ENCODE peak calls at places on chromosome 13, in six cellular contexts. B is left lung; K is activated CD4-positive, alpha-beta T cell treated with anti-CD3 and anti-CD28 coated beads, Interleukin-2, amount 50 U/mL, for 48 hours; J is GM19239; R is EL; D is stimulated activated CD4-positive, alpha-beta T cell treated with anti-CD3 and anti-CD28 coated beads, Interleukin-4, amount 100 ng/mL, for 1 hour. V is an unnamed sample.

GRCh38 chr13:74316531-74316930 is 182.3 kb upstream of the KLF12 start:
- DNase-seq in B (no peak), K (no peak), J (no peak), R (no peak), D (no peak), V (peak)

GRCh38 chr13:23709521-23709920 is 139.3 kb downstream of the TNFRSF19 start:
- DNase-seq in B (no peak), K (no peak), J (no peak), R (peak), D (no peak), V (no peak)

GRCh38 chr13:50244913-50245574 is 229.8 kb downstream of the KCNRG start:
- DNase-seq in B (peak), K (peak), J (no peak), R (peak), D (peak), V (peak)

GRCh38 chr13:110912651-110913051 is 2.2 kb downstream of the ANKRD10 start:
- DNase-seq in B (no peak), K (no peak), J (no peak), R (peak), D (no peak), V (peak)

GRCh38 chr13:66657165-66657895 is 572.8 kb downstream of the PCDH9 start:
- DNase-seq in B (peak), K (no peak), J (no peak), R (peak), D (no peak), V (peak)

GRCh38 chr13:27147530-27148170 is 24.0 kb downstream of the USP12 start:
- DNase-seq in B (no peak), K (no peak), J (no peak), R (no peak), D (no peak), V (peak)

GRCh38 chr13:37640499-37640898 is 41.9 kb upstream of the POSTN start:
- DNase-seq in B (no peak), K (no peak), J (no peak), R (peak), D (no peak), V (peak)

GRCh38 chr13:85441975-85442374 is 357.2 kb downstream of the SLITRK6 start:
- DNase-seq in B (no peak), K (no peak), J (no peak), R (no peak), D (no peak), V (no peak)

GRCh38 chr13:66402071-66402470 is 828.1 kb downstream of the PCDH9 start:
- DNase-seq in B (no peak), K (no peak), J (no peak), R (peak), D (no peak), V (peak)

GRCh38 chr13:33676045-33676699 is 141.8 kb upstream of the RFC3 start:
- DNase-seq in B (no peak), K (no peak), J (no peak), R (peak), D (no peak), V (no peak)

GRCh38 chr13:48320906-48321510 is 17.5 kb downstream of the RB1 start:
- DNase-seq in B (no peak), K (no peak), J (no peak), R (no peak), D (no peak), V (peak)

GRCh38 chr13:109402976-109403375 is 383.4 kb downstream of the IRS2 start:
- DNase-seq in B (no peak), K (no peak), J (no peak), R (no peak), D (no peak), V (no peak)

GRCh38 chr13:112143753-112144615 is 77.0 kb downstream of the SOX1 start:
- DNase-seq in B (no peak), K (no peak), J (no peak), R (no peak), D (no peak), V (no peak)

GRCh38 chr13:27728271-27728670 is 64.0 kb upstream of the GSX1 start:
- DNase-seq in B (no peak), K (no peak), J (no peak), R (no peak), D (no peak), V (peak)

GRCh38 chr13:113084094-113084942 is 21.3 kb upstream of the F7 start:
- DNase-seq in B (no peak), K (no peak), J (no peak), R (no peak), D (no peak), V (no peak)

GRCh38 chr13:73984949-73985691 is 149.1 kb downstream of the KLF12 start:
- DNase-seq in B (peak), K (peak), J (no peak), R (no peak), D (peak), V (no peak)

GRCh38 chr13:110367620-110368019 is 60.5 kb downstream of the COL4A2 start:
- DNase-seq in B (no peak), K (no peak), J (no peak), R (no peak), D (no peak), V (no peak)

GRCh38 chr13:44136693-44137268 is 236.8 kb upstream of the SERP2 start:
- DNase-seq in B (no peak), K (no peak), J (no peak), R (peak), D (no peak), V (peak)

GRCh38 chr13:110552767-110553166 is 8.8 kb downstream of the RAB20 start:
- DNase-seq in B (no peak), K (no peak), J (no peak), R (no peak), D (no peak), V (no peak)

GRCh38 chr13:76820759-76821158 is 65.4 kb downstream of the KCTD12 start:
- DNase-seq in B (no peak), K (no peak), J (no peak), R (peak), D (no peak), V (no peak)

GRCh38 chr13:67107973-67108372 is 122.2 kb downstream of the PCDH9 start:
- DNase-seq in B (no peak), K (no peak), J (no peak), R (no peak), D (no peak), V (no peak)

GRCh38 chr13:28179974-28180373 is 41.6 kb downstream of the PAN3 start:
- DNase-seq in B (no peak), K (no peak), J (no peak), R (peak), D (no peak), V (no peak)

GRCh38 chr13:74661851-74662250 is 527.6 kb upstream of the KLF12 start:
- DNase-seq in B (no peak), K (no peak), J (no peak), R (peak), D (no peak), V (no peak)

GRCh38 chr13:66208589-66208988 is 1021.5 kb downstream of the PCDH9 start:
- DNase-seq in B (no peak), K (no peak), J (no peak), R (no peak), D (no peak), V (no peak)

GRCh38 chr13:26810095-26810494 is 49.5 kb upstream of the GPR12 start:
- DNase-seq in B (no peak), K (no peak), J (no peak), R (no peak), D (no peak), V (no peak)

GRCh38 chr13:84430441-84430840 is 548.2 kb upstream of the SLITRK1 start:
- DNase-seq in B (no peak), K (no peak), J (no peak), R (peak), D (no peak), V (peak)

GRCh38 chr13:73025212-73026012 is 33.4 kb upstream of the KLF5 start:
- DNase-seq in B (no peak), K (no peak), J (no peak), R (peak), D (no peak), V (peak)

GRCh38 chr13:79525458-79525857 is 44.5 kb downstream of the NDFIP2 start:
- DNase-seq in B (no peak), K (no peak), J (no peak), R (peak), D (no peak), V (no peak)

V was measured in astrocyte of the hippocampus.